ENCODE peak calls at places on chromosomes 12 and 14, in six cellular contexts. One of them, this sample, is unnamed.

GRCh38 chr14:60214415-60215126 is 34.5 kb upstream of the PPM1A start:
- DNase-seq in HepG2: no peak
- DNase-seq in left ventricle myocardium inferior: no peak
- DNase-seq in GM23248: no peak
- DNase-seq in thoracic aorta: no peak
- DNase-seq in lower lobe of right lung: no peak
- DNase-seq in this sample: no peak

GRCh38 chr12:25202139-25202538 is 7.1 kb downstream of the ETFRF1 start:
- DNase-seq in left ventricle myocardium inferior: no peak
- DNase-seq in lower lobe of right lung: no peak
- DNase-seq in thoracic aorta: no peak
- DNase-seq in HepG2: no peak
- DNase-seq in GM23248: no peak
- DNase-seq in this sample: no peak

GRCh38 chr12:56261503-56262230 is 3.5 kb upstream of the ANKRD52 start:
- DNase-seq in lower lobe of right lung: no peak
- DNase-seq in HepG2: no peak
- DNase-seq in thoracic aorta: no peak
- DNase-seq in GM23248: peak; percentile 91
- DNase-seq in left ventricle myocardium inferior: no peak
- DNase-seq in this sample: no peak

GRCh38 chr14:105007593-105008264 is 13.2 kb downstream of the CDCA4 start:
- DNase-seq in thoracic aorta: no peak
- DNase-seq in HepG2: no peak
- DNase-seq in lower lobe of right lung: no peak
- DNase-seq in GM23248: no peak
- DNase-seq in left ventricle myocardium inferior: no peak
- DNase-seq in this sample: no peak

GRCh38 chr12:93080994-93081809 is 152.1 kb upstream of the EEA1 start:
- DNase-seq in thoracic aorta: no peak
- DNase-seq in GM23248: no peak
- DNase-seq in left ventricle myocardium inferior: no peak
- DNase-seq in lower lobe of right lung: no peak
- DNase-seq in HepG2: peak; percentile 74
- DNase-seq in this sample: no peak

GRCh38 chr12:109797905-109798669 is 35.1 kb downstream of the TRPV4 start:
- DNase-seq in left ventricle myocardium inferior: no peak
- DNase-seq in lower lobe of right lung: no peak
- DNase-seq in HepG2: no peak
- DNase-seq in GM23248: no peak
- DNase-seq in thoracic aorta: no peak
- DNase-seq in this sample: no peak

GRCh38 chr12:56437430-56438176 is 11.6 kb downstream of the TIMELESS start:
- DNase-seq in HepG2: no peak
- DNase-seq in left ventricle myocardium inferior: no peak
- DNase-seq in thoracic aorta: no peak
- DNase-seq in lower lobe of right lung: no peak
- DNase-seq in GM23248: no peak
- DNase-seq in this sample: no peak

GRCh38 chr12:77645966-77646598 is 184.6 kb upstream of the NAV3 start:
- DNase-seq in thoracic aorta: no peak
- DNase-seq in lower lobe of right lung: no peak
- DNase-seq in HepG2: no peak
- DNase-seq in left ventricle myocardium inferior: no peak
- DNase-seq in GM23248: no peak
- DNase-seq in this sample: no peak

GRCh38 chr14:69002069-69002468 is 23.0 kb upstream of the ACTN1 start:
- DNase-seq in lower lobe of right lung: no peak
- DNase-seq in left ventricle myocardium inferior: no peak
- DNase-seq in HepG2: peak; percentile 73
- DNase-seq in GM23248: peak; percentile 29
- DNase-seq in thoracic aorta: no peak
- DNase-seq in this sample: peak; percentile 33

GRCh38 chr14:99041820-99042174 is 230.2 kb downstream of the BCL11B start:
- DNase-seq in thoracic aorta: no peak
- DNase-seq in left ventricle myocardium inferior: no peak
- DNase-seq in lower lobe of right lung: no peak
- DNase-seq in HepG2: no peak
- DNase-seq in GM23248: no peak
- DNase-seq in this sample: no peak

GRCh38 chr12:107207931-107208515 is 114.7 kb upstream of the CRY1 start:
- DNase-seq in GM23248: peak; percentile 3
- DNase-seq in HepG2: no peak
- DNase-seq in left ventricle myocardium inferior: no peak
- DNase-seq in thoracic aorta: no peak
- DNase-seq in lower lobe of right lung: no peak
- DNase-seq in this sample: no peak

GRCh38 chr12:98741229-98741614 is 96.1 kb downstream of the APAF1 start:
- DNase-seq in thoracic aorta: no peak
- DNase-seq in lower lobe of right lung: no peak
- DNase-seq in left ventricle myocardium inferior: no peak
- DNase-seq in GM23248: peak; percentile 53
- DNase-seq in HepG2: no peak
- DNase-seq in this sample: no peak

GRCh38 chr14:102338724-102339123 is 19.2 kb downstream of the ZNF839 start:
- DNase-seq in GM23248: no peak
- DNase-seq in lower lobe of right lung: no peak
- DNase-seq in left ventricle myocardium inferior: no peak
- DNase-seq in thoracic aorta: no peak
- DNase-seq in HepG2: no peak
- DNase-seq in this sample: no peak

GRCh38 chr14:90740081-90740480 is 76.1 kb downstream of the TTC7B start:
- DNase-seq in lower lobe of right lung: no peak
- DNase-seq in left ventricle myocardium inferior: no peak
- DNase-seq in HepG2: no peak
- DNase-seq in GM23248: no peak
- DNase-seq in thoracic aorta: no peak
- DNase-seq in this sample: no peak

GRCh38 chr12:100311317-100311716 is 44.3 kb downstream of the SCYL2 start:
- DNase-seq in HepG2: no peak
- DNase-seq in left ventricle myocardium inferior: no peak
- DNase-seq in GM23248: no peak
- DNase-seq in thoracic aorta: no peak
- DNase-seq in lower lobe of right lung: no peak
- DNase-seq in this sample: no peak

GRCh38 chr12:57693659-57694458 is at the start of gene OS9:
- DNase-seq in left ventricle myocardium inferior: peak; percentile 94
- DNase-seq in thoracic aorta: peak; percentile 97
- DNase-seq in lower lobe of right lung: peak; percentile 97
- DNase-seq in GM23248: peak; percentile 99
- DNase-seq in HepG2: peak; percentile 100
- DNase-seq in this sample: peak; percentile 98

GRCh38 chr14:52025310-52025709 is 36.0 kb downstream of the RTRAF start:
- DNase-seq in HepG2: no peak
- DNase-seq in thoracic aorta: no peak
- DNase-seq in left ventricle myocardium inferior: no peak
- DNase-seq in GM23248: peak; percentile 90
- DNase-seq in lower lobe of right lung: no peak
- DNase-seq in this sample: no peak

GRCh38 chr12:95700316-95700785 is 90.2 kb downstream of the NTN4 start:
- DNase-seq in left ventricle myocardium inferior: no peak
- DNase-seq in GM23248: peak; percentile 98
- DNase-seq in thoracic aorta: peak; percentile 45
- DNase-seq in lower lobe of right lung: no peak
- DNase-seq in HepG2: no peak
- DNase-seq in this sample: no peak

GRCh38 chr12:120100630-120101029 is 15.9 kb downstream of the RAB35 start:
- DNase-seq in thoracic aorta: peak; percentile 64
- DNase-seq in HepG2: no peak
- DNase-seq in GM23248: peak; percentile 73
- DNase-seq in lower lobe of right lung: no peak
- DNase-seq in left ventricle myocardium inferior: peak; percentile 76
- DNase-seq in this sample: peak; percentile 90

GRCh38 chr14:34496007-34496678 is 34.1 kb upstream of the SPTSSA start:
- DNase-seq in lower lobe of right lung: no peak
- DNase-seq in thoracic aorta: no peak
- DNase-seq in HepG2: no peak
- DNase-seq in left ventricle myocardium inferior: peak; percentile 39
- DNase-seq in GM23248: peak; percentile 18
- DNase-seq in this sample: peak; percentile 85

GRCh38 chr12:113006641-113007040 is 28.3 kb downstream of the OAS2 start:
- DNase-seq in left ventricle myocardium inferior: no peak
- DNase-seq in lower lobe of right lung: no peak
- DNase-seq in thoracic aorta: no peak
- DNase-seq in GM23248: no peak
- DNase-seq in HepG2: no peak
- DNase-seq in this sample: no peak

GRCh38 chr12:69459477-69459876 is 10.7 kb upstream of the FRS2 start:
- DNase-seq in HepG2: no peak
- DNase-seq in thoracic aorta: no peak
- DNase-seq in left ventricle myocardium inferior: no peak
- DNase-seq in lower lobe of right lung: no peak
- DNase-seq in GM23248: no peak
- DNase-seq in this sample: no peak

GRCh38 chr12:107400686-107401447 is 284.7 kb upstream of the PWP1 start:
- DNase-seq in lower lobe of right lung: no peak
- DNase-seq in thoracic aorta: no peak
- DNase-seq in GM23248: peak; percentile 76
- DNase-seq in left ventricle myocardium inferior: no peak
- DNase-seq in HepG2: no peak
- DNase-seq in this sample: peak; percentile 42

GRCh38 chr14:76761849-76762616 is 765 bp downstream of the VASH1 start:
- DNase-seq in thoracic aorta: no peak
- DNase-seq in lower lobe of right lung: no peak
- DNase-seq in left ventricle myocardium inferior: no peak
- DNase-seq in HepG2: no peak
- DNase-seq in GM23248: peak; percentile 26
- DNase-seq in this sample: peak; percentile 58

GRCh38 chr14:93952829-93953228 is 23.5 kb downstream of the ASB2 start:
- DNase-seq in lower lobe of right lung: no peak
- DNase-seq in thoracic aorta: no peak
- DNase-seq in GM23248: no peak
- DNase-seq in HepG2: no peak
- DNase-seq in left ventricle myocardium inferior: no peak
- DNase-seq in this sample: no peak

DNA sequence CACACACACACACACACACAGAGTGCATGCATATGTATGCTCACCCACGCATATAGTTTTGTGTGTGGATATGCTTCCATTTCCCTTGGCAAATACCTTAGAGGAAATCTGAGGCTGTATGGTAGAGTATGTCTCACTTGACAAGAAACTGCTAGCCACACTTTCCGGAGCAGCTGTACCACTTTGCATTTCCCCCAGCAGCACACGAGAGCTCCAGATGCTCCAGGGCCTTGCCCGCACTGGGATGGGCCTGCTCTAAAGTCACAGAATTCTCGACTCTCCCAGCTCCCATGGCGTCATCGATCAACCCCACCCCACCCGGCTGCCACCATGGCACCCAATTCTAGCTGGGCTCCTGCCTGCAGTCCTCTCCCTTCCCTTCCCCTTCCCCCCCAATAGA is 21.9 kb downstream of the CLMN start:
- DNase-seq in left ventricle myocardium inferior: no peak
- DNase-seq in GM23248: no peak
- DNase-seq in thoracic aorta: no peak
- DNase-seq in HepG2: no peak
- DNase-seq in lower lobe of right lung: no peak
- DNase-seq in this sample: no peak
- H3K4me1 ChIP-seq in left ventricle myocardium inferior: peaks cover 16% of the 10 kb centered on the region
- H3K4me1 ChIP-seq in GM23248: no peaks in the 10 kb centered on the region
- H3K4me1 ChIP-seq in thoracic aorta: no peaks in the 10 kb centered on the region
- H3K4me1 ChIP-seq in HepG2: peaks cover 87% of the 10 kb centered on the region
- H3K4me1 ChIP-seq in lower lobe of right lung: no peaks in the 10 kb centered on the region
- H3K4me1 ChIP-seq in this sample: no peaks in the 10 kb centered on the region

GRCh38 chr12:124913474-124914391 is 717 bp downstream of the UBC start:
- DNase-seq in HepG2: peak; percentile 76
- DNase-seq in GM23248: peak; percentile 94
- DNase-seq in left ventricle myocardium inferior: peak; percentile 83
- DNase-seq in lower lobe of right lung: peak; percentile 96
- DNase-seq in thoracic aorta: peak; percentile 50
- DNase-seq in this sample: peak; percentile 85

GRCh38 chr12:124917135-124917840 is 2.8 kb upstream of the UBC start:
- DNase-seq in GM23248: peak; percentile 100
- DNase-seq in HepG2: peak; percentile 99
- DNase-seq in lower lobe of right lung: peak; percentile 98
- DNase-seq in left ventricle myocardium inferior: peak; percentile 97
- DNase-seq in thoracic aorta: peak; percentile 90
- DNase-seq in this sample: peak; percentile 98

GRCh38 chr12:124916370-124917134 is 2.1 kb upstream of the UBC start:
- DNase-seq in thoracic aorta: peak; percentile 55
- DNase-seq in HepG2: peak; percentile 96
- DNase-seq in lower lobe of right lung: no peak
- DNase-seq in left ventricle myocardium inferior: peak; percentile 65
- DNase-seq in GM23248: peak; percentile 99
- DNase-seq in this sample: peak; percentile 84

GRCh38 chr12:124914392-124915248 is at the start of gene UBC:
- DNase-seq in thoracic aorta: peak; percentile 68
- DNase-seq in GM23248: peak; percentile 93
- DNase-seq in HepG2: peak; percentile 76
- DNase-seq in left ventricle myocardium inferior: peak; percentile 90
- DNase-seq in lower lobe of right lung: peak; percentile 91
- DNase-seq in this sample: peak; percentile 95

GRCh38 chr12:124915249-124916236 is 1.1 kb upstream of the UBC start:
- DNase-seq in left ventricle myocardium inferior: peak; percentile 63
- DNase-seq in GM23248: peak; percentile 79
- DNase-seq in thoracic aorta: no peak
- DNase-seq in HepG2: peak; percentile 51
- DNase-seq in lower lobe of right lung: peak; percentile 74
- DNase-seq in this sample: peak; percentile 85
- H3K4me1 ChIP-seq in left ventricle myocardium inferior: peaks cover 83% of the 10 kb centered on the region
- H3K4me1 ChIP-seq in GM23248: peaks cover 51% of the 10 kb centered on the region
- H3K4me1 ChIP-seq in thoracic aorta: peaks cover 32% of the 10 kb centered on the region
- H3K4me1 ChIP-seq in HepG2: peaks cover 52% of the 10 kb centered on the region
- H3K4me1 ChIP-seq in lower lobe of right lung: peaks cover 69% of the 10 kb centered on the region
- H3K4me1 ChIP-seq in this sample: peaks cover 9% of the 10 kb centered on the region

GRCh38 chr14:24194873-24195185 is 412 bp downstream of the TM9SF1 start:
- DNase-seq in GM23248: peak; percentile 18
- DNase-seq in lower lobe of right lung: no peak
- DNase-seq in thoracic aorta: no peak
- DNase-seq in HepG2: no peak
- DNase-seq in left ventricle myocardium inferior: no peak
- DNase-seq in this sample: no peak
- H3K4me1 ChIP-seq in GM23248: peaks cover 13% of the 10 kb centered on the region
- H3K4me1 ChIP-seq in lower lobe of right lung: peaks cover 28% of the 10 kb centered on the region
- H3K4me1 ChIP-seq in thoracic aorta: peaks cover 11% of the 10 kb centered on the region
- H3K4me1 ChIP-seq in HepG2: peaks cover 65% of the 10 kb centered on the region
- H3K4me1 ChIP-seq in left ventricle myocardium inferior: peaks cover 49% of the 10 kb centered on the region
- H3K4me1 ChIP-seq in this sample: no peaks in the 10 kb centered on the region

GRCh38 chr12:53824001-53824716 is 72.4 kb upstream of the CISTR start:
- DNase-seq in lower lobe of right lung: no peak
- DNase-seq in left ventricle myocardium inferior: no peak
- DNase-seq in HepG2: no peak
- DNase-seq in GM23248: no peak
- DNase-seq in thoracic aorta: no peak
- DNase-seq in this sample: no peak

GRCh38 chr12:53829130-53829529 is 77.4 kb upstream of the CISTR start:
- DNase-seq in left ventricle myocardium inferior: no peak
- DNase-seq in GM23248: no peak
- DNase-seq in lower lobe of right lung: no peak
- DNase-seq in thoracic aorta: no peak
- DNase-seq in HepG2: no peak
- DNase-seq in this sample: no peak

GRCh38 chr12:53828598-53828997 is 76.8 kb upstream of the CISTR start:
- DNase-seq in lower lobe of right lung: no peak
- DNase-seq in GM23248: no peak
- DNase-seq in HepG2: no peak
- DNase-seq in thoracic aorta: no peak
- DNase-seq in left ventricle myocardium inferior: no peak
- DNase-seq in this sample: no peak

GRCh38 chr12:53827306-53827705 is 75.5 kb upstream of the CISTR start:
- DNase-seq in lower lobe of right lung: no peak
- DNase-seq in thoracic aorta: no peak
- DNase-seq in left ventricle myocardium inferior: no peak
- DNase-seq in HepG2: peak; percentile 24
- DNase-seq in GM23248: no peak
- DNase-seq in this sample: no peak

GRCh38 chr12:53825246-53826081 is 73.7 kb upstream of the CISTR start:
- DNase-seq in HepG2: peak; percentile 99
- DNase-seq in lower lobe of right lung: no peak
- DNase-seq in left ventricle myocardium inferior: no peak
- DNase-seq in thoracic aorta: no peak
- DNase-seq in GM23248: peak; percentile 25
- DNase-seq in this sample: no peak
- H3K4me1 ChIP-seq in HepG2: peaks cover 50% of the 10 kb centered on the region
- H3K4me1 ChIP-seq in lower lobe of right lung: no peaks in the 10 kb centered on the region
- H3K4me1 ChIP-seq in left ventricle myocardium inferior: no peaks in the 10 kb centered on the region
- H3K4me1 ChIP-seq in thoracic aorta: no peaks in the 10 kb centered on the region
- H3K4me1 ChIP-seq in GM23248: no peaks in the 10 kb centered on the region
- H3K4me1 ChIP-seq in this sample: no peaks in the 10 kb centered on the region

This sample was measured in right cardiac atrium.